ENCODE peak calls at places on chromosomes 4 and X, in eight cellular contexts. U is AG04450, J is amniotic stem cell, R is endodermal cell, K is left ventricle myocardium inferior, E is heart left ventricle, Q is fibroblast of mammary gland, W is ecto neural progenitor cell. P is an unnamed sample.

GRCh38 chr4:105453550-105454201 is 20.2 kb downstream of the PPA2 start:
- DNase-seq in E (no peak), K (no peak), U (no peak), Q (peak; percentile 11), R (peak; percentile 50), W (no peak), J (no peak), P (no peak)

GRCh38 chrX:110691446-110691845 is 104.2 kb downstream of the CHRDL1 start:
- DNase-seq in W (no peak), R (no peak), E (no peak), K (no peak), U (no peak), Q (peak; percentile 79), J (no peak), P (no peak)

GRCh38 chrX:123590842-123591491 is 141.9 kb downstream of the THOC2 start:
- DNase-seq in U (no peak), W (no peak), J (no peak), Q (peak; percentile 30), K (no peak), E (no peak), R (no peak), P (no peak)

GRCh38 chr4:7876096-7876993 is 63.3 kb downstream of the AFAP1 start:
- DNase-seq in J (no peak), R (peak; percentile 83), Q (peak; percentile 66), E (no peak), W (no peak), U (no peak), K (no peak), P (peak; percentile 94)

GRCh38 chr4:1043658-1044468 is 32.4 kb downstream of the FGFRL1 start:
- DNase-seq in K (peak; percentile 82), U (peak; percentile 98), R (peak; percentile 94), E (peak; percentile 90), W (peak; percentile 72), J (peak; percentile 95), Q (peak; percentile 100), P (peak; percentile 100)

GRCh38 chr4:64144994-64145393 is 264.3 kb downstream of the TECRL start:
- DNase-seq in K (no peak), J (no peak), R (no peak), W (no peak), U (no peak), Q (no peak), E (no peak), P (no peak)

GRCh38 chr4:176300565-176300964 is 19.2 kb upstream of the SPCS3 start:
- DNase-seq in Q (no peak), K (no peak), E (no peak), U (no peak), J (no peak), W (no peak), R (no peak), P (no peak)

GRCh38 chr4:107616838-107617389 is 103.1 kb downstream of the PAPSS1 start:
- DNase-seq in E (no peak), K (no peak), Q (no peak), J (no peak), W (no peak), U (no peak), R (no peak), P (no peak)

GRCh38 chr4:76616526-76616925 is 181.5 kb downstream of the SHROOM3 start:
- DNase-seq in Q (peak; percentile 27), E (no peak), R (no peak), K (no peak), J (no peak), U (no peak), W (no peak), P (no peak)

GRCh38 chrX:40268126-40268525 is 170.4 kb upstream of the BCOR start:
- DNase-seq in W (no peak), R (no peak), K (no peak), U (no peak), E (no peak), J (no peak), Q (peak; percentile 24), P (no peak)

P was measured in islet precursor cell.